ENCODE peak calls at places on chromosomes 5 and 9, in four cellular contexts. H is ovary, F is heart left ventricle, Z is upper lobe of right lung. E is an unnamed sample. For H3K4me1, the result is how much of the 10 kb centered on the place peaks cover.

GRCh38 chr9:6272229-6272597 is 56.0 kb upstream of the TPD52L3 start:
- DNase-seq in H (no peak), F (no peak), Z (no peak), E (no peak)

GRCh38 chr5:163867738-163868137 is 362.3 kb downstream of the MAT2B start:
- DNase-seq in H (no peak), F (no peak), Z (no peak), E (no peak)

GRCh38 chr5:34721359-34721758 is 65.2 kb downstream of the RAI14 start:
- DNase-seq in H (no peak), F (no peak), Z (no peak), E (no peak)

GRCh38 chr9:87601175-87601574 is 103.5 kb downstream of the DAPK1 start:
- DNase-seq in H (no peak), F (peak), Z (peak), E (peak)

GRCh38 chr5:178338750-178339144 is 106.1 kb upstream of the PHYKPL start:
- DNase-seq in H (no peak), F (no peak), Z (no peak), E (no peak)

GRCh38 chr5:146101646-146102045 is 3.7 kb downstream of the PLAC8L1 start:
- DNase-seq in H (no peak), F (no peak), Z (no peak), E (no peak)

GRCh38 chr9:6214903-6215302 is 704 bp upstream of the IL33 start:
- DNase-seq in H (no peak), F (no peak), Z (no peak), E (no peak)

GRCh38 chr5:167029488-167029887 is 1262.0 kb upstream of the WWC1 start:
- DNase-seq in H (no peak), F (no peak), Z (no peak), E (no peak)

GRCh38 chr9:36913393-36914211 is 120.5 kb downstream of the PAX5 start:
- DNase-seq in H (no peak), F (no peak), Z (no peak), E (no peak)

GRCh38 chr5:40654377-40655006 is 25.2 kb upstream of the PTGER4 start:
- DNase-seq in H (no peak), F (no peak), Z (no peak), E (no peak)

GRCh38 chr5:81606150-81606549 is 144.7 kb downstream of the SSBP2 start:
- DNase-seq in H (no peak), F (no peak), Z (no peak), E (no peak)

GRCh38 chr5:45508155-45508554 is 188.0 kb downstream of the HCN1 start:
- DNase-seq in H (no peak), F (no peak), Z (no peak), E (no peak)

GRCh38 chr5:93755716-93756115 is 14.3 kb upstream of the POU5F2 start:
- DNase-seq in H (no peak), F (no peak), Z (no peak), E (peak)

GRCh38 chr9:20472646-20473045 is 149.7 kb downstream of the MLLT3 start:
- DNase-seq in H (no peak), F (no peak), Z (no peak), E (no peak)

GRCh38 chr9:96344458-96345180 is 38.9 kb downstream of the SLC35D2 start:
- DNase-seq in H (peak), F (peak), Z (no peak), E (peak)

GRCh38 chr9:127785933-127786772 is at the start of gene CDK9:
- DNase-seq in H (peak), F (peak), Z (peak), E (peak)
- H3K4me1 ChIP-seq in H (under half), F (half or more), Z (under half), E (under half)

DNA sequence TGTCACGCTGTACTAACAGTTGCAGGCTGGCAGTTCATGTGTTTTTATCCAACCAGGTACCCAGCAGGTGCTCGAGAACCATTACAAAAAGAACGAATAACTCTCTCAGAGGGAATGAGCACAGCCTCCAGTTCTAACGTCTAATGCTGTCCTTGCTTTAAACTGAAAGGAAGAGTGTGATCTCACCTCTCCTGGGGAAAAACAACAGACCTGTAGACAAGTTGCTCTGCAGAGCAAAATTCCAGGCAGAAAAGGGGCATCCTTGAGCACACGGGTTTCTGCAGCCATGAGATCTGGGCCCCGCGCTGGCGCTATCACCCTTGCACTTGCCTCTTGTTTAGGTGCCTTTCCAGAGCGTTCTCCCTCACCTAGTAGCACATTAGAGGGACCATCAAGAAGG is 92.5 kb upstream of the DNAH5 start:
- DNase-seq in H (no peak), F (no peak), Z (no peak), E (no peak)
- H3K4me3 ChIP-seq in H (no peak), F (no peak), Z (no peak), E (no peak)

GRCh38 chr9:85001925-85002324 is 332.4 kb downstream of the NTRK2 start:
- DNase-seq in H (no peak), F (no peak), Z (no peak), E (no peak)
- H3K27ac ChIP-seq in H (no peak), F (no peak), Z (no peak), E (no peak)

DNA sequence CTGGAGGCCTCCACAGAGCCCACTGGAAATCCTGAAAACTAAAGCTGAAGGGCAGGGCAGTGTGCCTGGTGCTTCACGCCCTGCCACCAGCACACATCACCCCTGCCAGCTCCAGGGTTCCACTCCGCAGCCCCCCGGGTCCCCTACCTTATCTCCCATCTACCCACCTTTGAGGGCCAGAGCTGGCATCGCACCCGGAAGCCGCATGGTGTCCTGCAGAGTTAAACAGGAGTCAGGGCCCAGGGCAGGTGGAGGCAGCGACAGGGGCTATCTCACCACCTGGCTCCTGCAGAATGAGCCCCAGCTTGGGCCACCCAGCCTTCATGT is 18.8 kb downstream of the PDGFRB start:
- DNase-seq in H (no peak), F (no peak), Z (no peak), E (no peak)
- H3K4me1 ChIP-seq in H (half or more), F (half or more), Z (half or more), E (under half)

GRCh38 chr9:137406876-137407589 is 15.9 kb downstream of the EXD3 start:
- DNase-seq in H (peak), F (peak), Z (peak), E (peak)
- H3K4me3 ChIP-seq in H (peak), F (peak), Z (peak), E (peak)

GRCh38 chr5:82669720-82670119 is 391.6 kb upstream of the RPS23 start:
- DNase-seq in H (no peak), F (no peak), Z (no peak), E (no peak)

GRCh38 chr5:82670692-82671091 is 392.5 kb upstream of the RPS23 start:
- DNase-seq in H (no peak), F (no peak), Z (no peak), E (no peak)

GRCh38 chr5:82674718-82675117 is 396.6 kb upstream of the RPS23 start:
- DNase-seq in H (no peak), F (no peak), Z (no peak), E (no peak)

GRCh38 chr5:82676663-82677062 is 398.5 kb upstream of the RPS23 start:
- DNase-seq in H (no peak), F (no peak), Z (no peak), E (no peak)

DNA sequence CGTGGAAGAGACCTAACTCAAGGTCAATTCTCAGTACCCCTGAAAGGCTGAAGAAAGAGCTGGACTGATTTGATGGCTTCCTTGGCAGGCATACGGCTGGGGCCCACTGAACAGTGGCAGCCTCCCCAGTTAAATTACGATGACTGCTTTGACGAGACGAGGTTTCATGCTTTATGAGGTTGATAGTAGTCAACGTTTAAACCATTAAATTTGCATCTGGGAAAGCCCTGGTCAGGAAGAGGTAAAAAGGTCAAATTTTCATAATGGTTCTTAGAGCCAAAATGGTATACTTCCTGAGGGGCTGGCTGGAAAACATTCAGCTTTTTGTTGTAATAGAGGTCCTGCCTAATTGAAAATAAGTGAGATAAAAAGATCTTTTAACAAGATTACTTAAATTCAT is 395.3 kb upstream of the RPS23 start:
- DNase-seq in H (no peak), F (no peak), Z (no peak), E (no peak)
- H3K27ac ChIP-seq in H (no peak), F (no peak), Z (no peak), E (no peak)

GRCh38 chr9:34591091-34591910 is 1.8 kb upstream of the CNTFR start:
- DNase-seq in H (peak), F (peak), Z (peak), E (peak)
- H3K4me1 ChIP-seq in H (under half), F (under half), Z (under half), E (under half)

GRCh38 chr5:36876965-36877666 is 547 bp downstream of the NIPBL start:
- DNase-seq in H (peak), F (peak), Z (peak), E (peak)

GRCh38 chr5:36876389-36876964 is at the start of gene NIPBL:
- DNase-seq in H (peak), F (peak), Z (peak), E (peak)

GRCh38 chr5:36875789-36876388 is 680 bp upstream of the NIPBL start:
- DNase-seq in H (peak), F (peak), Z (peak), E (peak)

GRCh38 chr5:36875051-36875788 is 1.3 kb upstream of the NIPBL start:
- DNase-seq in H (peak), F (peak), Z (peak), E (peak)

GRCh38 chr5:36874465-36874864 is 2.1 kb upstream of the NIPBL start:
- DNase-seq in H (no peak), F (no peak), Z (no peak), E (no peak)
- H3K4me3 ChIP-seq in H (peak), F (peak), Z (peak), E (peak)